ENCODE peak calls at places on chromosomes 1 and 21, in six cellular contexts. B is OCI-LY7, Q is psoas muscle, N is mucosa of descending colon, P is adrenal gland, H is foreskin keratinocyte. X is an unnamed sample. For H3K4me1, the result is how much of the 10 kb centered on the place peaks cover.

GRCh38 chr1:8241417-8242014 is 76.4 kb upstream of the SLC45A1 start:
- DNase-seq in B (no peak), Q (no peak), N (peak), P (no peak), H (no peak), X (no peak)

GRCh38 chr1:82225407-82226197 is 424.9 kb downstream of the ADGRL2 start:
- DNase-seq in B (no peak), Q (no peak), N (no peak), P (no peak), H (peak), X (no peak)

GRCh38 chr21:38506606-38507331 is 8.5 kb upstream of the ERG start:
- DNase-seq in B (no peak), Q (no peak), N (peak), P (no peak), H (no peak), X (no peak)

GRCh38 chr1:226403522-226404034 is 4.3 kb downstream of the PARP1 start:
- DNase-seq in B (peak), Q (no peak), N (no peak), P (no peak), H (no peak), X (no peak)

GRCh38 chr1:227883641-227884301 is 64.0 kb downstream of the WNT9A start:
- DNase-seq in B (no peak), Q (peak), N (no peak), P (no peak), H (no peak), X (peak)

GRCh38 chr1:73626326-73626725 is 571.6 kb downstream of the LRRIQ3 start:
- DNase-seq in B (no peak), Q (no peak), N (no peak), P (no peak), H (no peak), X (no peak)

GRCh38 chr21:38308010-38308784 is 51.4 kb downstream of the KCNJ15 start:
- DNase-seq in B (no peak), Q (no peak), N (no peak), P (peak), H (no peak), X (no peak)

GRCh38 chr21:35208810-35209517 is 159.9 kb upstream of the RUNX1 start:
- DNase-seq in B (no peak), Q (no peak), N (no peak), P (no peak), H (peak), X (peak)

GRCh38 chr1:50265790-50266314 is 157.1 kb downstream of the ELAVL4 start:
- DNase-seq in B (no peak), Q (peak), N (no peak), P (no peak), H (no peak), X (no peak)

DNA sequence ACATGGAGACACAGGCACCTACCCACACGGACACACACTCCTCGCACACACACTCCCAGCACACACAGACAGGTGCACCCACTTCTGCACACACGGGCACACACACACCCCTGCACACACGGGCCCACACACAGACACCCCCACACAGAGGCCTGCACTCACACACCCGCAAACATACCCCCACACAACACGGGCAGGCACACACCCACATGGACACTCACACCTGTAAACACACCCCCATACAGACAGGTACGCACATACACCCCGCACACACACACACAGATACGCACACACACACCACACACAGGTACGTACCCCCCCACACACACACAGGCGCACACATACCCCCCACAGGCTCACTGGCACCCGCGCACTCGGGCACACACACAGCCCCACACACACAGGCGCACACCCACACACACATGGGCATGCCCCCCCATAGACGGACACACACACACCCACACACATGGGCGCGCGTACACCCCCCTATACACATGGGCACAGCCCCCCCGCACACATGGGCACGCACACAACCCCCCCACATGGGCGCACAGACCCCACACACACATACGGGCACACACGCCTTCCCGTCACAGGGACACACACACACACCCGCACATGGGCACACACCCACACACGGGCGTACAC is 6.1 kb downstream of the ATAD3A start:
- DNase-seq in B (no peak), Q (no peak), N (no peak), P (no peak), H (no peak), X (no peak)
- H3K4me1 ChIP-seq in B (under half), Q (under half), N (under half), P (under half), H (under half), X (under half)

DNA sequence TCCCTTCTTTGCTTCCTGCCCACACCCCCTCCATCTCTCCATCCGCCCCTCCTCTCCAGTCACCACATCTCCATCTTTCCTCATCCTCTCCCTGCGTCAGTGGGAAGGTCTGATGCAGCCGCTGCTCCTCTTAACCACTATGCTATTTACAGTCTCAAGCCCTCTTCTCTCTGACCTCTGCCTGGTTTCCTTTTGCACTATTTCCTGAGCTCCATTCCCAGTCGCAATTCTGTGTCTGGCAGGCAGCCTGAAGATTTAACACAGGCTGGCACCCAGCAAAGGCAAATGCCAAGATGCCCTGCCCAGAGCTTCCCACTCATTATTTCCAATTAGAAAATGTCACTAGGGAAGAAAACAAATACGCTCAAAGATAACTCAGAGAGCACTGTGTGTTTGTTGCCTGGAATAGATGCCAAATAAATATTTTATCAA is 89.6 kb upstream of the LPGAT1 start:
- DNase-seq in B (no peak), Q (no peak), N (no peak), P (peak), H (no peak), X (peak)
- H3K4me1 ChIP-seq in B (under half), Q (under half), N (under half), P (under half), H (under half), X (under half)

GRCh38 chr1:167676205-167676915 is 45.4 kb upstream of the MPZL1 start:
- DNase-seq in B (peak), Q (no peak), N (no peak), P (no peak), H (no peak), X (no peak)

GRCh38 chr1:167676916-167677848 is 44.6 kb upstream of the MPZL1 start:
- DNase-seq in B (no peak), Q (no peak), N (no peak), P (no peak), H (no peak), X (no peak)

GRCh38 chr1:167678838-167679237 is 42.9 kb upstream of the MPZL1 start:
- DNase-seq in B (no peak), Q (no peak), N (no peak), P (no peak), H (no peak), X (no peak)

GRCh38 chr1:167679714-167680113 is 42.1 kb upstream of the MPZL1 start:
- DNase-seq in B (no peak), Q (no peak), N (no peak), P (no peak), H (no peak), X (no peak)

DNA sequence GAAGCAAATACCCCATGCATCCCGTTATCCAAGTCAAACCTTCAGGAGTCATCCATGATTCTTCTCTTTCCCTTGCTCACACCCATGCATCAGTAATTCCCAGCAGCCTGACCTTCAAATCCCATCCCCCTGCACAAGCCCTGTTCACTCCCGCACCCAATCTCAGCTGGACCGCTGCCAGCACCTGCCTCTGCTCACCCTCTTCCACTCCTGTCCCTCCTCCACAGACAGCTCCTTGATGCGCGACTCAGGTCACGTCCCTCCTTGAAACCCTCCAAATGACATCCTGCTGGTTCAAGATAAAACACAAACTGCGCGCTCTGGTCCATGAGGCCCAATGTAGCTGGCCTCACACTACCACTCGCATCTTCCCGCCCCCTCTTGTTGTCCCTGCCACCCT is 43.4 kb upstream of the MPZL1 start:
- DNase-seq in B (no peak), Q (no peak), N (no peak), P (no peak), H (no peak), X (no peak)
- H3K4me1 ChIP-seq in B (half or more), Q (under half), N (under half), P (under half), H (under half), X (under half)

GRCh38 chr1:208369658-208370057 is 125.5 kb upstream of the PLXNA2 start:
- DNase-seq in B (no peak), Q (no peak), N (no peak), P (no peak), H (no peak), X (no peak)

GRCh38 chr1:208369050-208369449 is 124.9 kb upstream of the PLXNA2 start:
- DNase-seq in B (no peak), Q (no peak), N (no peak), P (no peak), H (no peak), X (no peak)

GRCh38 chr1:208374391-208374941 is 130.3 kb upstream of the PLXNA2 start:
- DNase-seq in B (no peak), Q (no peak), N (no peak), P (peak), H (no peak), X (no peak)
- H3K4me1 ChIP-seq in B (under half), Q (under half), N (under half), P (under half), H (under half), X (under half)

DNA sequence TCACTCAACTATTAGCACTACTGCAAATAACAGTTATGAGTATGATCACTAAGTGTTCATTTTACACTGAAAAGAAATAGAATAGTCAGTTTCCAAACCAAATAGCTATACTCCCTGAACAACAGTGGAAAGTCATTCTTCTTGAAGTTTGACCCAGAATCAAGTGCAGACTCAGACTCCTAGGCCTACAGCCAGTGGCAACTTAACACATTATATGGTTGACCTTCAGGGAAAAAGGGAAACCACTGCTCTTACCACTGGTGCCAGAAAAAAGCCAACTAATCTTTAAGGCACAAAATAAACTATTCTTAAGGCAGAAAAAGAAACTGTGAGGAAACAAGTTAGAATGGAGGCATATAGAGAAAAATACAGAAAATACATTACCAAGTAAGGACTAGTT is 31.6 kb downstream of the WNT2B start:
- DNase-seq in B (no peak), Q (no peak), N (no peak), P (no peak), H (no peak), X (no peak)
- H3K4me1 ChIP-seq in B (under half), Q (under half), N (under half), P (under half), H (under half), X (under half)

GRCh38 chr1:170730443-170730842 is 66.5 kb downstream of the PRRX1 start:
- DNase-seq in B (no peak), Q (no peak), N (no peak), P (no peak), H (no peak), X (no peak)
- H3K4me1 ChIP-seq in B (under half), Q (half or more), N (under half), P (under half), H (under half), X (under half)

DNA sequence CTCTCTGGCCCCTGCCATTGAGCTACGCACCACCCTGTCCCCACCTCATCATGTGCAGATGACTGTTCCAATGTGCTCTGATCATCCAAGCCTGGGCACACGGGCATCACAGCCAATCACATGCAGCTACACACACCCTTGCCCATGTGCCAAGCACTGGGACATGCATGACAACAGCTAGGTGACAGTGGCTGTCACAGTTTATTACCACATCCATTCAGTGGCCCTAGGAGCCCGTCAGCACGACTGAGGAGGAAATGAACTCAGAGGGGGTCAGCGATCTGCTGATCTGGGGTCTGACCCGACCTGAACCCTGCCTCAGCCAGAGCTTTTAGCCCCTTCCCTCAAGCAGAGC is 10.2 kb downstream of the SH3BGRL3 start:
- DNase-seq in B (no peak), Q (no peak), N (no peak), P (no peak), H (no peak), X (no peak)
- H3K4me1 ChIP-seq in B (half or more), Q (under half), N (under half), P (under half), H (under half), X (half or more)

GRCh38 chr1:47435506-47436303 is 2.1 kb upstream of the FOXD2 start:
- DNase-seq in B (no peak), Q (no peak), N (no peak), P (no peak), H (no peak), X (no peak)
- H3K4me1 ChIP-seq in B (under half), Q (under half), N (under half), P (under half), H (under half), X (under half)

DNA sequence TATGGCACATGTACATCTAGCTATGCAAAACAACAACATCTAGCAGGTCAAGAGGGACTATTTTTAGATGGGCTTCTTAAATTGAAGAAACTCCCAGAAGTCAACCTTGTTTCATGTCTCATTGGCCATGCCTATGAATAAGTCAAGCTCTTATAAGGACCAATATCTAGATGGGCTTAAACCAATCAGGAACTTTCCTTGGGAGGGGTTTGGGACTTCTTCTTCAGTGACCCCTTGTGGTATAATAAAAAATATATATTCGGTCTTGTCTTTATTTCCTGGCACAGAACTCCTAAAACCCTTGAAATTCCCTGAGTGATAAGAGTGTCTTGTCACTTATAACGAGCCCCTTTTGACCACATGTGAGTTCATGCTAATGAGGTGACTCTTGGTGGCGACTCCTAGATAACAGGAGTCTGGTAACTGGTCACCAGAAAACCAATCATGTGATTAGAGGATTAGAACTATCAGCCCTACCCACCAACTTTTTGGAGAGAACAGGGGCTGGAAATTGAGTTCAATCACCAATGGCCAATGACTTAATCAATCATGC is 218.3 kb downstream of the HHIPL2 start:
- DNase-seq in B (peak), Q (no peak), N (no peak), P (no peak), H (no peak), X (no peak)
- H3K4me1 ChIP-seq in B (under half), Q (under half), N (under half), P (under half), H (under half), X (under half)